ENCODE peak calls at places on chromosomes 7 and 10, in eight cellular contexts. E is Caki2, D is GM04504, S is cardiac muscle cell, V is endothelial cell, W is Calu3, Q is GM23248, G is T-helper 2 cell. J is an unnamed sample.

GRCh38 chr10:100993986-100994708 is 5.5 kb upstream of the LZTS2 start:
- DNase-seq in E (peak; percentile 42), W (no peak), G (no peak), V (peak; percentile 38), Q (peak; percentile 62), D (no peak), S (peak; percentile 55), J (no peak)

GRCh38 chr7:88167223-88167622 is 52.6 kb downstream of the SRI start:
- DNase-seq in D (no peak), G (no peak), Q (no peak), V (no peak), E (no peak), W (no peak), S (no peak), J (no peak)

GRCh38 chr10:96414303-96414702 is 55.5 kb upstream of the OPALIN start:
- DNase-seq in G (no peak), V (no peak), E (no peak), D (no peak), Q (no peak), W (no peak), S (no peak), J (peak; percentile 75)

GRCh38 chr10:86169506-86170254 is 196.9 kb downstream of the GRID1 start:
- DNase-seq in W (no peak), Q (no peak), G (no peak), D (no peak), S (no peak), V (no peak), E (no peak), J (no peak)

GRCh38 chr7:29290829-29291228 is 96.3 kb downstream of the CHN2 start:
- DNase-seq in G (no peak), S (no peak), Q (no peak), E (no peak), W (no peak), D (no peak), V (no peak), J (no peak)

GRCh38 chr7:129166745-129167144 is 21.7 kb upstream of the SMO start:
- DNase-seq in Q (no peak), S (no peak), D (no peak), E (no peak), W (no peak), V (no peak), G (no peak), J (no peak)

GRCh38 chr10:48496831-48497792 is 107.8 kb downstream of the ARHGAP22 start:
- DNase-seq in V (no peak), G (no peak), E (peak; percentile 27), S (peak; percentile 77), D (peak; percentile 49), Q (peak; percentile 90), W (no peak), J (no peak)

GRCh38 chr7:108529341-108529740 is 3.4 kb upstream of the PNPLA8 start:
- DNase-seq in E (no peak), D (no peak), Q (no peak), S (no peak), V (no peak), W (no peak), G (no peak), J (no peak)

GRCh38 chr10:108453166-108453565 is 1288.7 kb upstream of the SORCS1 start:
- DNase-seq in Q (no peak), S (no peak), W (no peak), V (no peak), G (no peak), E (no peak), D (no peak), J (no peak)

J was measured in WERI-Rb-1.